ENCODE peak calls at places on chromosomes 13 and 19, in six cellular contexts. One of them, this sample, is unnamed.

GRCh38 chr13:87527036-87527435 is 144.1 kb upstream of the SLITRK5 start:
- DNase-seq in substantia nigra: no peak
- DNase-seq in HTR-8/SVneo: no peak
- DNase-seq in amygdala: no peak
- DNase-seq in IMR-90: no peak
- DNase-seq in iris pigment epithelial cell: no peak
- DNase-seq in this sample: no peak

GRCh38 chr19:54408627-54409026 is 6.6 kb upstream of the TTYH1 start:
- DNase-seq in amygdala: no peak
- DNase-seq in iris pigment epithelial cell: no peak
- DNase-seq in HTR-8/SVneo: no peak
- DNase-seq in substantia nigra: no peak
- DNase-seq in IMR-90: no peak
- DNase-seq in this sample: no peak

GRCh38 chr13:59363950-59364349 is 799.8 kb downstream of the DIAPH3 start:
- DNase-seq in HTR-8/SVneo: no peak
- DNase-seq in IMR-90: no peak
- DNase-seq in substantia nigra: no peak
- DNase-seq in amygdala: no peak
- DNase-seq in iris pigment epithelial cell: no peak
- DNase-seq in this sample: no peak

GRCh38 chr13:32262619-32263018 is 52.5 kb downstream of the ZAR1L start:
- DNase-seq in amygdala: no peak
- DNase-seq in substantia nigra: no peak
- DNase-seq in HTR-8/SVneo: no peak
- DNase-seq in IMR-90: no peak
- DNase-seq in iris pigment epithelial cell: no peak
- DNase-seq in this sample: no peak

GRCh38 chr19:12867120-12868099 is 13.8 kb downstream of the DNASE2 start:
- DNase-seq in IMR-90: peak; percentile 43
- DNase-seq in HTR-8/SVneo: peak; percentile 73
- DNase-seq in substantia nigra: peak; percentile 7
- DNase-seq in iris pigment epithelial cell: peak; percentile 55
- DNase-seq in amygdala: no peak
- DNase-seq in this sample: no peak

GRCh38 chr19:42850981-42851717 is 28.4 kb downstream of the PSG1 start:
- DNase-seq in amygdala: no peak
- DNase-seq in HTR-8/SVneo: peak; percentile 65
- DNase-seq in substantia nigra: no peak
- DNase-seq in IMR-90: peak; percentile 98
- DNase-seq in iris pigment epithelial cell: peak; percentile 98
- DNase-seq in this sample: peak; percentile 34

GRCh38 chr13:37947419-37948140 is 78.0 kb upstream of the TRPC4 start:
- DNase-seq in amygdala: no peak
- DNase-seq in substantia nigra: no peak
- DNase-seq in iris pigment epithelial cell: no peak
- DNase-seq in IMR-90: no peak
- DNase-seq in HTR-8/SVneo: no peak
- DNase-seq in this sample: no peak

GRCh38 chr13:32142956-32143375 is 111.4 kb downstream of the FRY start:
- DNase-seq in IMR-90: peak; percentile 52
- DNase-seq in iris pigment epithelial cell: peak; percentile 78
- DNase-seq in HTR-8/SVneo: peak; percentile 9
- DNase-seq in substantia nigra: no peak
- DNase-seq in amygdala: no peak
- DNase-seq in this sample: no peak

GRCh38 chr19:38032951-38033350 is 125.9 kb downstream of the SIPA1L3 start:
- DNase-seq in substantia nigra: no peak
- DNase-seq in IMR-90: no peak
- DNase-seq in amygdala: no peak
- DNase-seq in iris pigment epithelial cell: no peak
- DNase-seq in HTR-8/SVneo: no peak
- DNase-seq in this sample: no peak

GRCh38 chr19:5121286-5122120 is 152.6 kb downstream of the KDM4B start:
- DNase-seq in substantia nigra: no peak
- DNase-seq in IMR-90: no peak
- DNase-seq in iris pigment epithelial cell: no peak
- DNase-seq in amygdala: no peak
- DNase-seq in HTR-8/SVneo: no peak
- DNase-seq in this sample: no peak

GRCh38 chr13:108987488-108987887 is 358.1 kb downstream of the MYO16 start:
- DNase-seq in iris pigment epithelial cell: peak; percentile 47
- DNase-seq in HTR-8/SVneo: no peak
- DNase-seq in IMR-90: peak; percentile 62
- DNase-seq in amygdala: no peak
- DNase-seq in substantia nigra: no peak
- DNase-seq in this sample: no peak

GRCh38 chr13:44231786-44232516 is 141.7 kb upstream of the SERP2 start:
- DNase-seq in amygdala: peak; percentile 22
- DNase-seq in iris pigment epithelial cell: peak; percentile 98
- DNase-seq in IMR-90: peak; percentile 96
- DNase-seq in HTR-8/SVneo: peak; percentile 79
- DNase-seq in substantia nigra: no peak
- DNase-seq in this sample: peak; percentile 49

GRCh38 chr19:13884726-13885591 is 8.0 kb downstream of the NANOS3 start:
- DNase-seq in HTR-8/SVneo: no peak
- DNase-seq in substantia nigra: no peak
- DNase-seq in IMR-90: no peak
- DNase-seq in amygdala: no peak
- DNase-seq in iris pigment epithelial cell: no peak
- DNase-seq in this sample: peak; percentile 35

GRCh38 chr13:98542568-98543379 is 34.1 kb downstream of the STK24 start:
- DNase-seq in amygdala: no peak
- DNase-seq in IMR-90: no peak
- DNase-seq in iris pigment epithelial cell: no peak
- DNase-seq in HTR-8/SVneo: no peak
- DNase-seq in substantia nigra: no peak
- DNase-seq in this sample: no peak

GRCh38 chr13:42720116-42720857 is 61.1 kb upstream of the FAM216B start:
- DNase-seq in amygdala: no peak
- DNase-seq in IMR-90: peak; percentile 99
- DNase-seq in HTR-8/SVneo: peak; percentile 54
- DNase-seq in iris pigment epithelial cell: peak; percentile 99
- DNase-seq in substantia nigra: no peak
- DNase-seq in this sample: no peak

GRCh38 chr19:3683866-3684816 is 16.1 kb downstream of the PIP5K1C start:
- DNase-seq in amygdala: no peak
- DNase-seq in iris pigment epithelial cell: peak; percentile 81
- DNase-seq in IMR-90: peak; percentile 31
- DNase-seq in substantia nigra: no peak
- DNase-seq in HTR-8/SVneo: no peak
- DNase-seq in this sample: no peak

GRCh38 chr19:49861127-49861526 is 6.2 kb downstream of the PNKP start:
- DNase-seq in amygdala: no peak
- DNase-seq in iris pigment epithelial cell: peak; percentile 42
- DNase-seq in HTR-8/SVneo: no peak
- DNase-seq in IMR-90: no peak
- DNase-seq in substantia nigra: no peak
- DNase-seq in this sample: peak; percentile 55

GRCh38 chr13:26062853-26063444 is 11.1 kb upstream of the SHISA2 start:
- DNase-seq in HTR-8/SVneo: no peak
- DNase-seq in iris pigment epithelial cell: peak; percentile 53
- DNase-seq in IMR-90: peak; percentile 33
- DNase-seq in amygdala: peak; percentile 71
- DNase-seq in substantia nigra: peak; percentile 20
- DNase-seq in this sample: no peak

GRCh38 chr13:98853791-98854191 is 101.3 kb upstream of the SLC15A1 start:
- DNase-seq in HTR-8/SVneo: no peak
- DNase-seq in substantia nigra: no peak
- DNase-seq in amygdala: no peak
- DNase-seq in iris pigment epithelial cell: peak; percentile 86
- DNase-seq in IMR-90: peak; percentile 56
- DNase-seq in this sample: no peak

GRCh38 chr13:42071667-42072419 is 23.4 kb downstream of the DGKH start:
- DNase-seq in IMR-90: peak; percentile 54
- DNase-seq in amygdala: no peak
- DNase-seq in iris pigment epithelial cell: peak; percentile 87
- DNase-seq in substantia nigra: no peak
- DNase-seq in HTR-8/SVneo: no peak
- DNase-seq in this sample: no peak

GRCh38 chr19:40804783-40805242 is 5.8 kb downstream of the EGLN2 start:
- DNase-seq in HTR-8/SVneo: no peak
- DNase-seq in amygdala: no peak
- DNase-seq in iris pigment epithelial cell: no peak
- DNase-seq in substantia nigra: no peak
- DNase-seq in IMR-90: no peak
- DNase-seq in this sample: no peak

GRCh38 chr19:13574933-13575332 is 68.7 kb upstream of the CACNA1A start:
- DNase-seq in iris pigment epithelial cell: peak; percentile 11
- DNase-seq in IMR-90: peak; percentile 39
- DNase-seq in HTR-8/SVneo: no peak
- DNase-seq in substantia nigra: no peak
- DNase-seq in amygdala: no peak
- DNase-seq in this sample: no peak

GRCh38 chr13:75704942-75705320 is 68.8 kb downstream of the LMO7 start:
- DNase-seq in IMR-90: no peak
- DNase-seq in amygdala: no peak
- DNase-seq in iris pigment epithelial cell: no peak
- DNase-seq in substantia nigra: no peak
- DNase-seq in HTR-8/SVneo: no peak
- DNase-seq in this sample: no peak

GRCh38 chr19:41997121-41997850 is 3.3 kb upstream of the ATP1A3 start:
- DNase-seq in substantia nigra: no peak
- DNase-seq in IMR-90: peak; percentile 22
- DNase-seq in iris pigment epithelial cell: peak; percentile 44
- DNase-seq in HTR-8/SVneo: peak; percentile 75
- DNase-seq in amygdala: no peak
- DNase-seq in this sample: no peak

GRCh38 chr19:8643860-8644653 is 13.6 kb downstream of the NFILZ start:
- DNase-seq in IMR-90: no peak
- DNase-seq in substantia nigra: no peak
- DNase-seq in iris pigment epithelial cell: no peak
- DNase-seq in HTR-8/SVneo: no peak
- DNase-seq in amygdala: no peak
- DNase-seq in this sample: no peak

GRCh38 chr19:677201-677600 is 1.0 kb downstream of the FSTL3 start:
- DNase-seq in IMR-90: peak; percentile 79
- DNase-seq in HTR-8/SVneo: peak; percentile 85
- DNase-seq in substantia nigra: no peak
- DNase-seq in iris pigment epithelial cell: peak; percentile 88
- DNase-seq in amygdala: no peak
- DNase-seq in this sample: peak; percentile 67